ENCODE peak calls at places on chromosome 20, in five cellular contexts. One of them, this sample, is unnamed.

GRCh38 chr20:5890773-5891441 is 59.4 kb downstream of the TRMT6 start:
- DNase-seq in Calu3: no peak
- DNase-seq in tibial artery: no peak
- DNase-seq in psoas muscle: peak
- DNase-seq in activated naive CD8-positive, alpha-beta T cell treated with anti-CD3 and anti-CD28 coated beads, Interleukin-2, amount 10 ng/mL, durations not matched to agents 7 days and 5 days: no peak
- DNase-seq in this sample: no peak

GRCh38 chr20:37742121-37742520 is 48.3 kb downstream of the CTNNBL1 start:
- DNase-seq in tibial artery: no peak
- DNase-seq in Calu3: no peak
- DNase-seq in psoas muscle: no peak
- DNase-seq in activated naive CD8-positive, alpha-beta T cell treated with anti-CD3 and anti-CD28 coated beads, Interleukin-2, amount 10 ng/mL, durations not matched to agents 7 days and 5 days: no peak
- DNase-seq in this sample: no peak

GRCh38 chr20:44651507-44652373 is at the start of gene ADA:
- DNase-seq in tibial artery: peak
- DNase-seq in Calu3: peak
- DNase-seq in activated naive CD8-positive, alpha-beta T cell treated with anti-CD3 and anti-CD28 coated beads, Interleukin-2, amount 10 ng/mL, durations not matched to agents 7 days and 5 days: peak
- DNase-seq in psoas muscle: peak
- DNase-seq in this sample: no peak

GRCh38 chr20:51306081-51306480 is 236.4 kb downstream of the NFATC2 start:
- DNase-seq in tibial artery: no peak
- DNase-seq in Calu3: no peak
- DNase-seq in activated naive CD8-positive, alpha-beta T cell treated with anti-CD3 and anti-CD28 coated beads, Interleukin-2, amount 10 ng/mL, durations not matched to agents 7 days and 5 days: no peak
- DNase-seq in psoas muscle: no peak
- DNase-seq in this sample: no peak

GRCh38 chr20:57672164-57672563 is 37.7 kb downstream of the PMEPA1 start:
- DNase-seq in activated naive CD8-positive, alpha-beta T cell treated with anti-CD3 and anti-CD28 coated beads, Interleukin-2, amount 10 ng/mL, durations not matched to agents 7 days and 5 days: no peak
- DNase-seq in Calu3: no peak
- DNase-seq in tibial artery: peak
- DNase-seq in psoas muscle: no peak
- DNase-seq in this sample: no peak

GRCh38 chr20:39660251-39660650 is 698.1 kb downstream of the DHX35 start:
- DNase-seq in psoas muscle: no peak
- DNase-seq in activated naive CD8-positive, alpha-beta T cell treated with anti-CD3 and anti-CD28 coated beads, Interleukin-2, amount 10 ng/mL, durations not matched to agents 7 days and 5 days: no peak
- DNase-seq in Calu3: no peak
- DNase-seq in tibial artery: no peak
- DNase-seq in this sample: no peak

GRCh38 chr20:5887386-5887785 is 62.9 kb downstream of the TRMT6 start:
- DNase-seq in tibial artery: no peak
- DNase-seq in Calu3: no peak
- DNase-seq in psoas muscle: peak
- DNase-seq in activated naive CD8-positive, alpha-beta T cell treated with anti-CD3 and anti-CD28 coated beads, Interleukin-2, amount 10 ng/mL, durations not matched to agents 7 days and 5 days: no peak
- DNase-seq in this sample: no peak

GRCh38 chr20:41228858-41229257 is 88.7 kb downstream of the ZHX3 start:
- DNase-seq in Calu3: no peak
- DNase-seq in activated naive CD8-positive, alpha-beta T cell treated with anti-CD3 and anti-CD28 coated beads, Interleukin-2, amount 10 ng/mL, durations not matched to agents 7 days and 5 days: no peak
- DNase-seq in tibial artery: no peak
- DNase-seq in psoas muscle: no peak
- DNase-seq in this sample: no peak

GRCh38 chr20:47574616-47575401 is 73.1 kb downstream of the NCOA3 start:
- DNase-seq in Calu3: peak
- DNase-seq in psoas muscle: no peak
- DNase-seq in activated naive CD8-positive, alpha-beta T cell treated with anti-CD3 and anti-CD28 coated beads, Interleukin-2, amount 10 ng/mL, durations not matched to agents 7 days and 5 days: no peak
- DNase-seq in tibial artery: no peak
- DNase-seq in this sample: no peak

GRCh38 chr20:25540273-25540672 is 45.1 kb downstream of the NINL start:
- DNase-seq in activated naive CD8-positive, alpha-beta T cell treated with anti-CD3 and anti-CD28 coated beads, Interleukin-2, amount 10 ng/mL, durations not matched to agents 7 days and 5 days: no peak
- DNase-seq in psoas muscle: no peak
- DNase-seq in tibial artery: no peak
- DNase-seq in Calu3: no peak
- DNase-seq in this sample: no peak

GRCh38 chr20:34045930-34046329 is 52.2 kb downstream of the RALY start:
- DNase-seq in activated naive CD8-positive, alpha-beta T cell treated with anti-CD3 and anti-CD28 coated beads, Interleukin-2, amount 10 ng/mL, durations not matched to agents 7 days and 5 days: no peak
- DNase-seq in tibial artery: no peak
- DNase-seq in Calu3: no peak
- DNase-seq in psoas muscle: no peak
- DNase-seq in this sample: no peak

GRCh38 chr20:58694241-58695083 is 1.9 kb downstream of the NPEPL1 start:
- DNase-seq in activated naive CD8-positive, alpha-beta T cell treated with anti-CD3 and anti-CD28 coated beads, Interleukin-2, amount 10 ng/mL, durations not matched to agents 7 days and 5 days: no peak
- DNase-seq in psoas muscle: no peak
- DNase-seq in Calu3: no peak
- DNase-seq in tibial artery: peak
- DNase-seq in this sample: no peak

GRCh38 chr20:23147964-23148720 is 62.0 kb upstream of the CD93 start:
- DNase-seq in Calu3: peak
- DNase-seq in psoas muscle: peak
- DNase-seq in tibial artery: peak
- DNase-seq in activated naive CD8-positive, alpha-beta T cell treated with anti-CD3 and anti-CD28 coated beads, Interleukin-2, amount 10 ng/mL, durations not matched to agents 7 days and 5 days: no peak
- DNase-seq in this sample: no peak

GRCh38 chr20:40254023-40254772 is 434.8 kb downstream of the MAFB start:
- DNase-seq in activated naive CD8-positive, alpha-beta T cell treated with anti-CD3 and anti-CD28 coated beads, Interleukin-2, amount 10 ng/mL, durations not matched to agents 7 days and 5 days: no peak
- DNase-seq in psoas muscle: no peak
- DNase-seq in tibial artery: no peak
- DNase-seq in Calu3: no peak
- DNase-seq in this sample: no peak

GRCh38 chr20:44125332-44126127 is 61.5 kb downstream of the JPH2 start:
- DNase-seq in tibial artery: no peak
- DNase-seq in activated naive CD8-positive, alpha-beta T cell treated with anti-CD3 and anti-CD28 coated beads, Interleukin-2, amount 10 ng/mL, durations not matched to agents 7 days and 5 days: no peak
- DNase-seq in Calu3: no peak
- DNase-seq in psoas muscle: peak
- DNase-seq in this sample: no peak

GRCh38 chr20:1272368-1273155 is 6.5 kb downstream of the SNPH start:
- DNase-seq in Calu3: no peak
- DNase-seq in tibial artery: no peak
- DNase-seq in activated naive CD8-positive, alpha-beta T cell treated with anti-CD3 and anti-CD28 coated beads, Interleukin-2, amount 10 ng/mL, durations not matched to agents 7 days and 5 days: no peak
- DNase-seq in psoas muscle: no peak
- DNase-seq in this sample: no peak

This sample was measured in CMK.